ENCODE peak calls at places on chromosomes 5 and 9, in eight cellular contexts. F is hepatocyte, K is coronary artery, P is HFF-Myc, T is heart left ventricle, A is GM23338, U is testis, Z is GM12865. D is an unnamed sample.

GRCh38 chr5:160286947-160287346 is 25.4 kb downstream of the CCNJL start:
- DNase-seq in F (no peak), K (no peak), P (no peak), T (no peak), A (no peak), U (no peak), Z (no peak), D (no peak)

GRCh38 chr5:95780597-95780996 is 41.9 kb downstream of the GLRX start:
- DNase-seq in F (peak; percentile 22), K (no peak), P (no peak), T (no peak), A (no peak), U (no peak), Z (no peak), D (no peak)

GRCh38 chr5:143153332-143154119 is 250.0 kb downstream of the NR3C1 start:
- DNase-seq in F (no peak), K (peak; percentile 90), P (no peak), T (peak; percentile 72), A (no peak), U (peak; percentile 80), Z (no peak), D (no peak)

GRCh38 chr5:89080467-89081116 is 197.6 kb upstream of the MEF2C start:
- DNase-seq in F (no peak), K (no peak), P (no peak), T (no peak), A (no peak), U (no peak), Z (peak; percentile 42), D (no peak)

GRCh38 chr5:138955013-138955660 is 80.0 kb upstream of the LRRTM2 start:
- DNase-seq in F (no peak), K (no peak), P (no peak), T (peak; percentile 61), A (no peak), U (no peak), Z (no peak), D (no peak)

GRCh38 chr9:88106492-88106891 is 31.8 kb downstream of the SPATA31C2 start:
- DNase-seq in F (peak; percentile 59), K (no peak), P (no peak), T (no peak), A (peak; percentile 53), U (peak; percentile 47), Z (no peak), D (no peak)

GRCh38 chr9:34079181-34079580 is 30.5 kb upstream of the UBAP2 start:
- DNase-seq in F (no peak), K (no peak), P (no peak), T (no peak), A (no peak), U (no peak), Z (no peak), D (no peak)

GRCh38 chr9:116547729-116548426 is 139.2 kb upstream of the TRIM32 start:
- DNase-seq in F (peak; percentile 14), K (no peak), P (no peak), T (no peak), A (peak; percentile 20), U (no peak), Z (no peak), D (no peak)

GRCh38 chr5:141476132-141476909 is 555 bp downstream of the PCDHGC3 start:
- DNase-seq in F (peak; percentile 62), K (no peak), P (peak; percentile 50), T (peak; percentile 67), A (peak; percentile 64), U (peak; percentile 67), Z (peak; percentile 51), D (no peak)

GRCh38 chr5:59479084-59479483 is 414.4 kb downstream of the PDE4D start:
- DNase-seq in F (no peak), K (no peak), P (no peak), T (no peak), A (peak; percentile 23), U (no peak), Z (no peak), D (no peak)

GRCh38 chr5:56984445-56984844 is 32.5 kb upstream of the MIER3 start:
- DNase-seq in F (no peak), K (no peak), P (no peak), T (no peak), A (no peak), U (no peak), Z (no peak), D (no peak)

GRCh38 chr5:175686396-175686795 is 28.5 kb downstream of the HRH2 start:
- DNase-seq in F (no peak), K (no peak), P (no peak), T (no peak), A (no peak), U (no peak), Z (no peak), D (no peak)

GRCh38 chr5:102561894-102562760 is 63.3 kb upstream of the SLCO6A1 start:
- DNase-seq in F (peak; percentile 10), K (no peak), P (no peak), T (no peak), A (peak; percentile 91), U (peak; percentile 77), Z (peak; percentile 57), D (no peak)

GRCh38 chr5:167642779-167643517 is 648.5 kb upstream of the WWC1 start:
- DNase-seq in F (no peak), K (no peak), P (peak; percentile 80), T (no peak), A (no peak), U (no peak), Z (no peak), D (no peak)

GRCh38 chr9:93205045-93205768 is 21.3 kb downstream of the WNK2 start:
- DNase-seq in F (peak; percentile 67), K (peak; percentile 84), P (no peak), T (peak; percentile 86), A (no peak), U (peak; percentile 65), Z (no peak), D (no peak)

GRCh38 chr5:50420343-50420935 is 20.6 kb downstream of the EMB start:
- DNase-seq in F (no peak), K (no peak), P (no peak), T (no peak), A (no peak), U (no peak), Z (no peak), D (no peak)

GRCh38 chr5:9056046-9056445 is 489.8 kb downstream of the SEMA5A start:
- DNase-seq in F (no peak), K (no peak), P (no peak), T (no peak), A (no peak), U (no peak), Z (no peak), D (no peak)

GRCh38 chr9:76638001-76638400 is 126.2 kb upstream of the PCA3 start:
- DNase-seq in F (no peak), K (no peak), P (no peak), T (no peak), A (no peak), U (no peak), Z (no peak), D (no peak)

GRCh38 chr9:92650296-92650695 is 19.6 kb downstream of the IPPK start:
- DNase-seq in F (no peak), K (no peak), P (no peak), T (no peak), A (no peak), U (no peak), Z (no peak), D (no peak)

GRCh38 chr9:94912700-94913249 is 186.3 kb downstream of the AOPEP start:
- DNase-seq in F (no peak), K (peak; percentile 31), P (no peak), T (peak; percentile 7), A (peak; percentile 59), U (no peak), Z (no peak), D (peak; percentile 30)

GRCh38 chr9:71004196-71004595 is 117.2 kb downstream of the TRPM3 start:
- DNase-seq in F (no peak), K (no peak), P (no peak), T (no peak), A (no peak), U (no peak), Z (no peak), D (no peak)

GRCh38 chr9:100725376-100725775 is 147.5 kb downstream of the CAVIN4 start:
- DNase-seq in F (no peak), K (no peak), P (no peak), T (no peak), A (no peak), U (no peak), Z (no peak), D (no peak)

GRCh38 chr9:89952401-89952800 is 347.6 kb downstream of the GADD45G start:
- DNase-seq in F (no peak), K (no peak), P (peak; percentile 12), T (no peak), A (no peak), U (no peak), Z (peak; percentile 6), D (no peak)

GRCh38 chr5:32202394-32202793 is 28.3 kb upstream of the GOLPH3 start:
- DNase-seq in F (no peak), K (no peak), P (no peak), T (no peak), A (no peak), U (no peak), Z (no peak), D (no peak)

GRCh38 chr9:72772641-72773040 is 180.2 kb downstream of the ALDH1A1 start:
- DNase-seq in F (no peak), K (no peak), P (no peak), T (no peak), A (no peak), U (no peak), Z (no peak), D (no peak)

GRCh38 chr5:120735076-120735475 is 271.0 kb downstream of the PRR16 start:
- DNase-seq in F (no peak), K (no peak), P (no peak), T (no peak), A (no peak), U (no peak), Z (no peak), D (no peak)
- TF ChIP-seq CTCF in F (no peak), K (no peak), P (no peak), T (no peak), A (peak; percentile 13), U (no peak), Z (no peak), D (no peak)

GRCh38 chr5:177474094-177474493 is 660 bp upstream of the DBN1 start:
- DNase-seq in F (no peak), K (no peak), P (no peak), T (no peak), A (no peak), U (no peak), Z (no peak), D (no peak)
- H3K4me3 ChIP-seq in F (no peak overlapping the region), K (peak overlapping the region; percentile 84), P (no peak overlapping the region), T (peak overlapping the region; percentile 66), A (peak overlapping the region; percentile 44), U (no peak overlapping the region), Z (no peak overlapping the region), D (no peak overlapping the region)

GRCh38 chr5:168874713-168875380 is 295.7 kb upstream of the PANK3 start:
- DNase-seq in F (peak; percentile 41), K (no peak), P (no peak), T (no peak), A (peak; percentile 76), U (no peak), Z (no peak), D (no peak)
- TF ChIP-seq CTCF in F (peak; percentile 36), K (no peak), P (peak; percentile 22), T (no peak), A (peak; percentile 61), U (no peak), Z (no peak), D (no peak)

GRCh38 chr9:134339183-134339806 is 13.0 kb downstream of the RXRA start:
- DNase-seq in F (no peak), K (no peak), P (no peak), T (no peak), A (no peak), U (peak; percentile 52), Z (no peak), D (no peak)
- H3K4me3 ChIP-seq in F (no peak overlapping the region), K (peak overlapping the region; percentile 63), P (no peak overlapping the region), T (no peak overlapping the region), A (no peak overlapping the region), U (no peak overlapping the region), Z (no peak overlapping the region), D (no peak overlapping the region)

D was measured in lung.